ENCODE peak calls at places on chromosomes 11 and 22, in seven cellular contexts. O is bronchial epithelial cell; Q is left ventricle myocardium inferior; X is Calu3; W is uterus; B is RWPE1; D is CD4-positive, alpha-beta T cell. V is an unnamed sample.

GRCh38 chr22:42626951-42627625 is 12.4 kb upstream of the POLDIP3 start:
- DNase-seq in O (no peak), Q (no peak), X (no peak), W (no peak), B (no peak), D (no peak), V (no peak)

GRCh38 chr11:23680488-23681230 is 816.2 kb upstream of the LUZP2 start:
- DNase-seq in O (no peak), Q (no peak), X (no peak), W (no peak), B (no peak), D (no peak), V (no peak)

GRCh38 chr22:49689255-49689770 is 138.4 kb downstream of the BRD1 start:
- DNase-seq in O (no peak), Q (no peak), X (no peak), W (no peak), B (no peak), D (no peak), V (no peak)

GRCh38 chr11:65225284-65226102 is 36.3 kb upstream of the POLA2 start:
- DNase-seq in O (peak; percentile 69), Q (peak; percentile 58), X (no peak), W (peak; percentile 71), B (peak; percentile 77), D (peak; percentile 55), V (peak; percentile 72)

GRCh38 chr22:23054531-23055257 is 15.6 kb upstream of the GNAZ start:
- DNase-seq in O (no peak), Q (no peak), X (no peak), W (no peak), B (no peak), D (no peak), V (no peak)

GRCh38 chr11:17015639-17016125 is 1.5 kb upstream of the PLEKHA7 start:
- DNase-seq in O (no peak), Q (peak; percentile 24), X (no peak), W (no peak), B (no peak), D (no peak), V (no peak)

GRCh38 chr22:30763815-30764686 is 69.4 kb downstream of the OSBP2 start:
- DNase-seq in O (peak; percentile 89), Q (no peak), X (peak; percentile 74), W (no peak), B (peak; percentile 73), D (peak; percentile 5), V (peak; percentile 91)

GRCh38 chr11:64456509-64457320 is 97.8 kb downstream of the RPS6KA4 start:
- DNase-seq in O (no peak), Q (no peak), X (no peak), W (no peak), B (no peak), D (no peak), V (no peak)

GRCh38 chr11:3667149-3668035 is 3.8 kb downstream of the CHRNA10 start:
- DNase-seq in O (no peak), Q (no peak), X (no peak), W (no peak), B (no peak), D (no peak), V (no peak)

GRCh38 chr11:13329670-13330401 is 52.2 kb downstream of the BMAL1 start:
- DNase-seq in O (peak; percentile 72), Q (no peak), X (no peak), W (no peak), B (peak; percentile 54), D (no peak), V (peak; percentile 62)

GRCh38 chr22:24758164-24758799 is 16.2 kb downstream of the PIWIL3 start:
- DNase-seq in O (peak; percentile 31), Q (peak; percentile 38), X (peak; percentile 65), W (peak; percentile 34), B (peak; percentile 18), D (peak; percentile 22), V (peak; percentile 71)

GRCh38 chr22:27386186-27386585 is 415.4 kb downstream of the MN1 start:
- DNase-seq in O (peak; percentile 95), Q (no peak), X (no peak), W (no peak), B (peak; percentile 6), D (no peak), V (no peak)

GRCh38 chr11:95485115-95485900 is 254.3 kb upstream of the SESN3 start:
- DNase-seq in O (peak; percentile 97), Q (no peak), X (no peak), W (no peak), B (no peak), D (no peak), V (no peak)

GRCh38 chr22:42303304-42304020 is 33.0 kb upstream of the TCF20 start:
- DNase-seq in O (no peak), Q (no peak), X (no peak), W (no peak), B (no peak), D (no peak), V (no peak)

GRCh38 chr11:118276422-118276821 is 12.3 kb upstream of the MPZL2 start:
- DNase-seq in O (peak; percentile 88), Q (no peak), X (no peak), W (no peak), B (no peak), D (no peak), V (no peak)

GRCh38 chr22:49281467-49282340 is 546.0 kb downstream of the BRD1 start:
- DNase-seq in O (no peak), Q (no peak), X (no peak), W (no peak), B (no peak), D (no peak), V (no peak)

GRCh38 chr11:5046754-5047330 is 516 bp downstream of the OR52J3 start:
- DNase-seq in O (no peak), Q (no peak), X (no peak), W (no peak), B (no peak), D (no peak), V (no peak)

GRCh38 chr22:44185237-44186120 is 4.8 kb downstream of the PARVG start:
- DNase-seq in O (no peak), Q (no peak), X (no peak), W (no peak), B (no peak), D (no peak), V (no peak)

DNA sequence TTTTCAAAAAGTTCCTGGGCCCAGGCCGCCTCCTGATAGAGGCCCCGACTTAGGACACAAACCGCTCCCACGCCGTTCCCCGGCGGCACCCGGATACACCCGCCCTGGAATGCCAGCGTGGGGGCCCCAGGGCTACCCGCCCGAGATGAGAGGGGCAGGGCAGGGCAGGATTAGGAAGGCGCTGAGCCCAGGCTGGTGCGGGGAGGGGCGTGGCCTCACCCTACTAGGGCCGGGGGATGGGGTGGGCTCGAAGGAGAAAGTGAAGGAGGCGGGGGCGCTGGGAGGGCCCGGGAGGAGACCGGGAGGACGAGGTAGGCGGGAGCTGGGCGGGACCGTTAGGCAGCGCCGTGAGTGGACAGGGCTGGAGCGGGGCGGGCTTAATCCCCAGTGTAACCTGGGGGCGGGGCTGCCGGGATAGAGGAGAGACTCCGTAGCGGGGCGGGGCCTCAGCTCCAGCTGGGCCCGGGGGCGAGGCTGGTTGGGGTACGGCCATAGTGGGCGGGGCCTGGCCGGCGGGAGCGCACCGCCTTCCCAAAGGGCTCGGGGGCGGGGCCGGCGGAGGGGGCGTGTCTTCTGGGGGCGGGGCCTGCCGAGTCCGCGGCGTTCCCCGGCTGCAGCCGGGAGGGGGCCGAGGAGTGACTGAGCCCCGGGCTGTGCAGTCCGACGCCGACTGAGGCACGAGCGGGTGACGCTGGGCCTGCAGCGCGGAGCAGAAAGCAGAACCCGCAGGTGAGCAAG is at the start of gene CD82:
- DNase-seq in O (peak; percentile 90), Q (peak; percentile 100), X (peak; percentile 100), W (peak; percentile 100), B (peak; percentile 96), D (peak; percentile 96), V (peak; percentile 99)
- TF ChIP-seq CTCF in O (peak; percentile 42), Q (peak; percentile 54), X (no peak), W (peak; percentile 41), B (no peak), D (peak; percentile 47), V (peak; percentile 20)

DNA sequence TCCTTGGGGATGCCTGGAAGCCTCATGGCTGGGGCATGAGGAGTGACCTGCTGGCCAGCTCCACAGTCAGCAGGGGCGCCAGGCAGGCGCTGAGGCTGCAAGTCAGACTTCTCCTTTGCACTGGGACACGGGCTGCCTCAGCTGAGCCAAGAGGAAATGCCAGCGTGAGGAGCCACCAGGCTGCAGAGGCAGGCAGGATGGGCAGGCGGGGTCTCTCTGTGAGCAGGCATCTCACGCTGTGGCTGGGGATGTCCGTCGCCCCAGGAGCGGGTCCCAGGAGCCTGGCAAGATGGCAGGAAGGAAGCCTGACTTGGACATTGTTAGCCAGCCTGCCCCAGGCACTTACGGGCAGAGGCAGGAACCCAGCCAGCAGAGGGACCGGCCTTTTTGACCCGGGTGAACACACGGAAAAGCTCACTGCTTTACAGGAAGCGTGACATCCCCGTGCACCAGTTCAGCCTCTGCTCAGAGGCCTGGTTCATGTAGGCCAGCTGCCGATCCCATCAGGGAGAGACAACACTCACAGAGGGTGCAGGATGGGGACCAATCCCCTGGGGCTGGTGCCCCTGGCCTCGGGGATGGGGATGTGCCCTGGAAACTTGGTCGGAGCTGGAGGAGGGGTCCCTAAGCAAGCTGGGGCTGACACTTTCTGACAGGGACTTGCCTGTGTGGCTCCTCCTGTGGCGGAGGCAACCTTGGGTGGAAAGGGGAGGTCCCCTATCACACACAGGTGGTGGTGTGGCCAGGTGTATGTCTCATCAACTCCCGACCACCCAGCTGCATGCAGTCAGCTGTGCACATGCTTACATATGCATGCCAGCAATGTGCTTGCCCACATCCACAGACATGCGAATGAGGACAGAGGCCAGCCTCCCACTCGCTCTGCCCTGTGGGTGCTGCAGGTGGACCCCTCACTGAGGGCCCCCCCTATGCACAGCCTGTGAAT is 10.0 kb downstream of the GNB1L start:
- DNase-seq in O (peak; percentile 50), Q (peak; percentile 54), X (no peak), W (no peak), B (no peak), D (no peak), V (peak; percentile 58)
- TF ChIP-seq CTCF in O (peak; percentile 4), Q (no peak), X (no peak), W (no peak), B (no peak), D (no peak), V (no peak)

GRCh38 chr22:31833930-31834329 is 80.1 kb downstream of the DEPDC5 start:
- DNase-seq in O (no peak), Q (no peak), X (no peak), W (no peak), B (no peak), D (no peak), V (no peak)

GRCh38 chr22:31839986-31840385 is 86.2 kb downstream of the DEPDC5 start:
- DNase-seq in O (no peak), Q (no peak), X (no peak), W (no peak), B (no peak), D (no peak), V (no peak)

GRCh38 chr22:31838917-31839316 is 85.1 kb downstream of the DEPDC5 start:
- DNase-seq in O (peak; percentile 68), Q (no peak), X (no peak), W (no peak), B (peak; percentile 63), D (no peak), V (peak; percentile 48)

GRCh38 chr22:31840581-31840980 is 86.8 kb downstream of the DEPDC5 start:
- DNase-seq in O (no peak), Q (no peak), X (no peak), W (no peak), B (no peak), D (no peak), V (no peak)

GRCh38 chr22:31836010-31836409 is 82.2 kb downstream of the DEPDC5 start:
- DNase-seq in O (no peak), Q (no peak), X (no peak), W (no peak), B (no peak), D (no peak), V (no peak)
- TF ChIP-seq CTCF in O (no peak), Q (no peak), X (no peak), W (no peak), B (no peak), D (no peak), V (no peak)

GRCh38 chr11:66418168-66418985 is 2.5 kb upstream of the NPAS4 start:
- DNase-seq in O (peak; percentile 80), Q (peak; percentile 80), X (peak; percentile 77), W (peak; percentile 85), B (peak; percentile 97), D (peak; percentile 37), V (peak; percentile 90)
- TF ChIP-seq CTCF in O (peak; percentile 66), Q (peak; percentile 54), X (peak; percentile 66), W (peak; percentile 47), B (no peak), D (no peak), V (peak; percentile 34)

V was measured in MCF 10A.